ENCODE peak calls at places on chromosomes 3 and 15, in five cellular contexts. R, F, V, T and K are unnamed samples.

GRCh38 chr3:112120485-112120836 is 12.6 kb downstream of the GCSAM start:
- DNase-seq in R (no peak), F (no peak), V (no peak), T (no peak), K (no peak)

GRCh38 chr3:9965200-9965875 is 13.1 kb upstream of the PRRT3 start:
- DNase-seq in R (no peak), F (no peak), V (no peak), T (no peak), K (no peak)

GRCh38 chr3:139434764-139435291 is 41.5 kb downstream of the RBP2 start:
- DNase-seq in R (peak; percentile 82), F (no peak), V (no peak), T (no peak), K (no peak)

GRCh38 chr3:184234224-184234623 is 4.8 kb downstream of the VWA5B2 start:
- DNase-seq in R (peak; percentile 87), F (peak; percentile 95), V (peak; percentile 100), T (no peak), K (peak; percentile 60)

GRCh38 chr3:53324011-53324544 is 23.3 kb downstream of the DCP1A start:
- DNase-seq in R (peak; percentile 12), F (no peak), V (peak; percentile 26), T (no peak), K (no peak)

GRCh38 chr15:79942656-79943481 is 28.1 kb downstream of the BCL2A1 start:
- DNase-seq in R (no peak), F (no peak), V (no peak), T (no peak), K (no peak)

GRCh38 chr15:42986693-42987342 is 66.2 kb upstream of the TTBK2 start:
- DNase-seq in R (no peak), F (peak; percentile 59), V (no peak), T (no peak), K (no peak)

GRCh38 chr3:15017191-15017590 is 47.9 kb downstream of the MRPS25 start:
- DNase-seq in R (no peak), F (no peak), V (no peak), T (no peak), K (no peak)

GRCh38 chr3:38479431-38480092 is 16.6 kb upstream of the EXOG start:
- DNase-seq in R (peak; percentile 80), F (no peak), V (peak; percentile 75), T (peak; percentile 71), K (peak; percentile 25)

GRCh38 chr15:100903191-100903590 is 16.0 kb upstream of the LRRK1 start:
- DNase-seq in R (no peak), F (no peak), V (no peak), T (no peak), K (no peak)

GRCh38 chr3:140216249-140216648 is 281.3 kb downstream of the CLSTN2 start:
- DNase-seq in R (no peak), F (no peak), V (no peak), T (no peak), K (no peak)

GRCh38 chr15:98369081-98369716 is 279.1 kb upstream of the IGF1R start:
- DNase-seq in R (no peak), F (no peak), V (no peak), T (no peak), K (no peak)

DNA sequence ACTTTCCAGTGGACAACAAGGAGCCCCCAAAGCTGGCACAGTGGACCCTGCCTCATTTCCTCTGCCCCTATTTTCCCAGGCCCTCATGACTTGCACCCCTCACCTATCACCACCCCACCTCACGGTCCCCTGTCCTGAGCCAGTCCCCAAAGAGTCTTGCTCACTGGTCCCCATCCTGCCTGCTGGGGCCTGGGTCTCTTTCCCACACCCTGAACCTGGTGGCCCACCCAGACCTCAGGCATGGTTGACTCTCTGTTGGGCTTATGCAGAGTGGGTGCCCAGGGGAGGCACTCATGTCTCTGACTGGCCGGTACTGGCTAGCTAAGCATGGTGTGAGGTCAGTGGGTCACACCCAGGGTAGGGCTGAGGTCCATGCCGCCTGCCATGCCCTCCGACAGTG is 73.2 kb downstream of the SLC12A8 start:
- DNase-seq in R (no peak), F (no peak), V (no peak), T (no peak), K (no peak)
- H3K27ac ChIP-seq in R (no peak overlapping the region), F (no peak overlapping the region), V (peak overlapping the region; percentile 87), T (no peak overlapping the region), K (no peak overlapping the region)

GRCh38 chr3:113161661-113162060 is 49.7 kb upstream of the BOC start:
- DNase-seq in R (no peak), F (no peak), V (peak; percentile 79), T (no peak), K (no peak)

GRCh38 chr3:113158210-113158609 is 53.1 kb upstream of the BOC start:
- DNase-seq in R (no peak), F (no peak), V (no peak), T (no peak), K (no peak)

GRCh38 chr3:113153499-113154107 is 57.8 kb upstream of the BOC start:
- DNase-seq in R (no peak), F (no peak), V (no peak), T (no peak), K (no peak)

GRCh38 chr3:113156816-113157333 is 54.5 kb upstream of the BOC start:
- DNase-seq in R (no peak), F (no peak), V (no peak), T (no peak), K (no peak)

DNA sequence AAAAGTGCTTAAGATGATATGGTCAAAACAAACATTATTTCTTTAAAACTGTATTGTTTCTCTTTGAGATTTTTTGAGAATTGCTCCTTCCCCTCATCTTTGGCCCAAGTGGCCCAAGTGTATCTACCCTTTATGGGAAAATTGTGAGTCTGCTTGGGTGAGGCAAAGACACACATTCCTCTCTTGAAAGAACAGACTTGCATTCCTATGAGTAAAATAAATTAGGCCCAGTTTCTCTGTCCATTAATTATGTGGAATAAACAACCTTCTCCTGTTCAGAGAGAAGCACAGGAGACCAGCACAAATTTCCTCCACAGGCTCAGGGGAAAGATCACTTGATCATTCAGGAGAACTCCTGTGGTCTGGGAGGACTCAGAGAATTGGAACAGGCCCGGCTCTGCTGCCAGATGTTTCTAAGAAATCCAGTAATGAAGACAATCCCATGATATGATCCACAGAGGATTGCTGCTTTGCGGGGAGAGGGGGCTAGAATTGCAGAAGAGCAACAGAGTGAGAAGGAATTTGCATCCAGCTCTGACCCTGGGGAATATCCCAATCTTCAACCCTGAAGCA is 53.9 kb upstream of the BOC start:
- DNase-seq in R (peak; percentile 14), F (no peak), V (no peak), T (no peak), K (no peak)
- H3K9me3 ChIP-seq in R (no peaks in the 10 kb centered on the region), F (no peaks in the 10 kb centered on the region), V (no peaks in the 10 kb centered on the region), T (no peaks in the 10 kb centered on the region), K (no peaks in the 10 kb centered on the region)

GRCh38 chr15:31396881-31397560 is 70.4 kb downstream of the KLF13 start:
- DNase-seq in R (peak; percentile 88), F (peak; percentile 98), V (peak; percentile 90), T (peak; percentile 92), K (peak; percentile 94)

GRCh38 chr15:31390777-31391486 is 64.3 kb downstream of the KLF13 start:
- DNase-seq in R (no peak), F (peak; percentile 75), V (no peak), T (no peak), K (no peak)

GRCh38 chr15:31392761-31393401 is 66.2 kb downstream of the KLF13 start:
- DNase-seq in R (peak; percentile 56), F (peak; percentile 87), V (peak; percentile 66), T (peak; percentile 56), K (no peak)

GRCh38 chr15:31391687-31392671 is 65.3 kb downstream of the KLF13 start:
- DNase-seq in R (peak; percentile 94), F (peak; percentile 96), V (peak; percentile 91), T (peak; percentile 81), K (peak; percentile 76)

DNA sequence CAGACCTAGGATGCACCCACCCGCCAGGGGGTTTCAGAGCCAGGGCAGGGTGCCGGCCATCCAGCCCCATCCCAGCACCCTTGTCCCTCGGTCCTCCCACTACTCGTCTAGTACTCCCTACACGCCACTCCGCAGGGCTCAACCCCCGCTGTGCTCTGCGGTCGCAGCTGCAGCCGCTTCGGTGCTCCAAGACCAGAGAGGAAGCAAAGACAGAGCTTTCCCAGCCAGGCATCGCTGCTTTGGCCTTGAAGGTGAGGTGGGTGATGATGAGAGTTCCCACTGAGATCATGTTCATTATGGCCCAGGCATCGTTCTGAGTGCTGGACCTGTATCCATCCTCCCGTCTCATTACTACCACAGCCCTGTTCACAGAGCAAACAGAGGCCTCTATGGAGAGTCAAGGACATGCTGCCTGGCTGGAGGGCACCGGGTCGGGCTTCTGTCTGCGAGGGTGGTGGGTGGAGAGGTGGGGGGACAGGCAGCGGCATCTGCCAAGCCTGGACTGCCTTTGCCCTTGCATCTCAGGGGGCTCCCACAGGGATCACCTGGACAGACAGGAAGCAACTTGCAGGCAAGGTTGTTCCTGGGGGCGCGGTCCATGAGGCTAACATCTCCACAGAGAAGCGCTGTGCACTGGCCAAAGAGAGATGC is 66.9 kb downstream of the KLF13 start:
- DNase-seq in R (no peak), F (peak; percentile 75), V (no peak), T (no peak), K (no peak)
- H3K27ac ChIP-seq in R (no peak overlapping the region), F (peak overlapping the region; percentile 43), V (peak overlapping the region; percentile 97), T (no peak overlapping the region), K (no peak overlapping the region)

GRCh38 chr3:104286645-104287044 is 1080.1 kb upstream of the ALCAM start:
- DNase-seq in R (no peak), F (no peak), V (no peak), T (no peak), K (no peak)

GRCh38 chr3:104279617-104280016 is 1087.1 kb upstream of the ALCAM start:
- DNase-seq in R (peak; percentile 40), F (no peak), V (no peak), T (no peak), K (no peak)

GRCh38 chr3:104281713-104282112 is 1085.0 kb upstream of the ALCAM start:
- DNase-seq in R (no peak), F (no peak), V (no peak), T (no peak), K (no peak)
- H3K9me3 ChIP-seq in R (no peaks in the 10 kb centered on the region), F (peaks cover 15% of the 10 kb centered on the region), V (no peaks in the 10 kb centered on the region), T (peaks cover 9% of the 10 kb centered on the region), K (no peaks in the 10 kb centered on the region)

DNA sequence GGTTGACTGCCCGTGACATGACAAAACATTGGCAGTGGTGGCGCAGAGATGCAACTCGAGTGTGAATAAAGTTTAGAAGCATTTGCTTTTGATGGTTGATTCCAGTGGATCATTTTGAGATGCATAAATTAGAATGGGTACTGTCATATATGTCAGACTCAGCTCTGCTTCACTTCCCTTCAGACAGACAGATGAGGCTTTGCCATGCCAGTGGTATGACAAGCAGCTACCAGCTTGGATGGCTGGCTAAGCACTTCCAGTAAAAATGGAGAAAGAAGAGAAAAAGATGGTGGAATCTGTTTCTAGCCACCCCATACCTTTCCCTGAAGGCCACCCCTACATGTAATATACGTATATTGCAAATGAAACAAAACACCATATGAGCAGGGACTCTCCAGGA is 13.5 kb upstream of the CLEC3B start:
- DNase-seq in R (no peak), F (no peak), V (no peak), T (no peak), K (no peak)
- H3K27ac ChIP-seq in R (no peak overlapping the region), F (peak overlapping the region; percentile 71), V (peak overlapping the region; percentile 79), T (no peak overlapping the region), K (peak overlapping the region; percentile 83)

GRCh38 chr15:25051399-25052154 is 96.8 kb downstream of the SNRPN start:
- DNase-seq in R (no peak), F (no peak), V (no peak), T (no peak), K (no peak)
- H3K9me3 ChIP-seq in R (peaks cover 7% of the 10 kb centered on the region), F (peaks cover 97% of the 10 kb centered on the region), V (peaks cover 9% of the 10 kb centered on the region), T (peaks cover 27% of the 10 kb centered on the region), K (no peaks in the 10 kb centered on the region)

GRCh38 chr15:60941448-60941847 is 287.7 kb downstream of the RORA start:
- DNase-seq in R (peak; percentile 6), F (no peak), V (peak; percentile 24), T (no peak), K (no peak)
- H3K27ac ChIP-seq in R (no peak overlapping the region), F (no peak overlapping the region), V (no peak overlapping the region), T (no peak overlapping the region), K (no peak overlapping the region)